ENCODE peak calls at places on chromosome 9, in four cellular contexts. I is D341Med, A is RCC 7860, Z is A172. J is an unnamed sample.

GRCh38 chr9:137279741-137280477 is 2.4 kb downstream of the TOR4A start:
- DNase-seq in I (no peak), A (no peak), Z (no peak), J (no peak)

GRCh38 chr9:32351845-32352244 is 32.6 kb upstream of the ACO1 start:
- DNase-seq in I (peak), A (no peak), Z (peak), J (no peak)

GRCh38 chr9:134560206-134560605 is 81.4 kb upstream of the COL5A1 start:
- DNase-seq in I (no peak), A (no peak), Z (no peak), J (no peak)

GRCh38 chr9:131776473-131776872 is 36.6 kb upstream of the RAPGEF1 start:
- DNase-seq in I (no peak), A (no peak), Z (no peak), J (no peak)

GRCh38 chr9:93952784-93953491 is 2.2 kb downstream of the BARX1 start:
- DNase-seq in I (no peak), A (no peak), Z (no peak), J (no peak)

GRCh38 chr9:5389109-5389732 is 48.5 kb downstream of the PLGRKT start:
- DNase-seq in I (no peak), A (peak), Z (peak), J (peak)

GRCh38 chr9:135925496-135926133 is 18.3 kb upstream of the CAMSAP1 start:
- DNase-seq in I (no peak), A (no peak), Z (no peak), J (no peak)

GRCh38 chr9:104099630-104100029 is 5.5 kb downstream of the SMC2 start:
- DNase-seq in I (no peak), A (no peak), Z (no peak), J (no peak)

GRCh38 chr9:128945798-128946501 is 1.5 kb downstream of the DOLK start:
- DNase-seq in I (no peak), A (no peak), Z (no peak), J (no peak)